ENCODE peak calls at places on chromosomes 2 and 18, in four cellular contexts. One of them, this sample, is unnamed.

GRCh38 chr2:28340312-28341202 is 52.1 kb upstream of the FOSL2 start:
- DNase-seq in HFFc6: no peak
- DNase-seq in mesothelial cell of epicardium: no peak
- DNase-seq in GM06990: no peak
- DNase-seq in this sample: no peak

GRCh38 chr18:68314403-68314802 is 400.5 kb downstream of the TMX3 start:
- DNase-seq in HFFc6: peak; percentile 26
- DNase-seq in mesothelial cell of epicardium: no peak
- DNase-seq in GM06990: no peak
- DNase-seq in this sample: no peak

GRCh38 chr2:71937401-71937800 is 210.3 kb downstream of the CYP26B1 start:
- DNase-seq in HFFc6: no peak
- DNase-seq in mesothelial cell of epicardium: no peak
- DNase-seq in GM06990: no peak
- DNase-seq in this sample: no peak

GRCh38 chr2:168118733-168119518 is 128.5 kb downstream of the STK39 start:
- DNase-seq in HFFc6: peak; percentile 79
- DNase-seq in mesothelial cell of epicardium: no peak
- DNase-seq in GM06990: no peak
- DNase-seq in this sample: no peak

GRCh38 chr2:214310319-214310718 is 100.5 kb upstream of the VWC2L start:
- DNase-seq in HFFc6: no peak
- DNase-seq in mesothelial cell of epicardium: no peak
- DNase-seq in GM06990: no peak
- DNase-seq in this sample: no peak

GRCh38 chr18:63676526-63676925 is 14.8 kb upstream of the SERPINB3 start:
- DNase-seq in HFFc6: no peak
- DNase-seq in mesothelial cell of epicardium: no peak
- DNase-seq in GM06990: no peak
- DNase-seq in this sample: no peak

GRCh38 chr2:173969886-173970285 is 4.7 kb upstream of the SP3 start:
- DNase-seq in HFFc6: peak; percentile 30
- DNase-seq in mesothelial cell of epicardium: no peak
- DNase-seq in GM06990: no peak
- DNase-seq in this sample: no peak

GRCh38 chr2:85717308-85718005 is 23.3 kb downstream of the GNLY start:
- DNase-seq in HFFc6: peak; percentile 83
- DNase-seq in mesothelial cell of epicardium: no peak
- DNase-seq in GM06990: no peak
- DNase-seq in this sample: no peak

GRCh38 chr2:195092341-195092740 is 564.7 kb upstream of the SLC39A10 start:
- DNase-seq in HFFc6: no peak
- DNase-seq in mesothelial cell of epicardium: no peak
- DNase-seq in GM06990: no peak
- DNase-seq in this sample: no peak

GRCh38 chr2:55862673-55863390 is 60.8 kb downstream of the EFEMP1 start:
- DNase-seq in HFFc6: peak; percentile 100
- DNase-seq in mesothelial cell of epicardium: no peak
- DNase-seq in GM06990: no peak
- DNase-seq in this sample: no peak

GRCh38 chr2:169828141-169828811 is 1.0 kb downstream of the UBR3 start:
- DNase-seq in HFFc6: peak; percentile 25
- DNase-seq in mesothelial cell of epicardium: peak; percentile 43
- DNase-seq in GM06990: peak; percentile 25
- DNase-seq in this sample: no peak

GRCh38 chr2:238114331-238114841 is 14.2 kb downstream of the ESPNL start:
- DNase-seq in HFFc6: no peak
- DNase-seq in mesothelial cell of epicardium: no peak
- DNase-seq in GM06990: no peak
- DNase-seq in this sample: no peak

GRCh38 chr2:42775812-42776211 is 11.9 kb upstream of the OXER1 start:
- DNase-seq in HFFc6: no peak
- DNase-seq in mesothelial cell of epicardium: no peak
- DNase-seq in GM06990: no peak
- DNase-seq in this sample: no peak

GRCh38 chr2:218166791-218167190 is at the start of gene CXCR1:
- DNase-seq in HFFc6: no peak
- DNase-seq in mesothelial cell of epicardium: no peak
- DNase-seq in GM06990: no peak
- DNase-seq in this sample: peak; percentile 21

GRCh38 chr18:67654101-67654500 is 137.6 kb upstream of the DSEL start:
- DNase-seq in HFFc6: no peak
- DNase-seq in mesothelial cell of epicardium: no peak
- DNase-seq in GM06990: no peak
- DNase-seq in this sample: no peak

GRCh38 chr2:168635065-168635577 is 167.3 kb upstream of the NOSTRIN start:
- DNase-seq in HFFc6: no peak
- DNase-seq in mesothelial cell of epicardium: no peak
- DNase-seq in GM06990: no peak
- DNase-seq in this sample: no peak

GRCh38 chr2:167964650-167965404 is 282.6 kb downstream of the STK39 start:
- DNase-seq in HFFc6: peak; percentile 13
- DNase-seq in mesothelial cell of epicardium: no peak
- DNase-seq in GM06990: no peak
- DNase-seq in this sample: no peak

GRCh38 chr2:64941751-64942150 is 47.4 kb upstream of the SLC1A4 start:
- DNase-seq in HFFc6: no peak
- DNase-seq in mesothelial cell of epicardium: no peak
- DNase-seq in GM06990: no peak
- DNase-seq in this sample: no peak

GRCh38 chr2:150567771-150568278 is 80.4 kb upstream of the RND3 start:
- DNase-seq in HFFc6: peak; percentile 22
- DNase-seq in mesothelial cell of epicardium: no peak
- DNase-seq in GM06990: no peak
- DNase-seq in this sample: no peak

GRCh38 chr2:187024739-187025138 is 175.8 kb upstream of the ZSWIM2 start:
- DNase-seq in HFFc6: no peak
- DNase-seq in mesothelial cell of epicardium: no peak
- DNase-seq in GM06990: no peak
- DNase-seq in this sample: no peak

GRCh38 chr2:203951366-203951902 is 14.9 kb downstream of the ICOS start:
- DNase-seq in HFFc6: no peak
- DNase-seq in mesothelial cell of epicardium: no peak
- DNase-seq in GM06990: peak; percentile 28
- DNase-seq in this sample: no peak

GRCh38 chr18:75036941-75037516 is 171.9 kb downstream of the PTGR3 start:
- DNase-seq in HFFc6: peak; percentile 17
- DNase-seq in mesothelial cell of epicardium: no peak
- DNase-seq in GM06990: no peak
- DNase-seq in this sample: no peak

GRCh38 chr2:46142546-46143329 is 154.5 kb upstream of the EPAS1 start:
- DNase-seq in HFFc6: no peak
- DNase-seq in mesothelial cell of epicardium: no peak
- DNase-seq in GM06990: no peak
- DNase-seq in this sample: no peak

GRCh38 chr2:10157293-10157692 is 34.8 kb downstream of the RRM2 start:
- DNase-seq in HFFc6: no peak
- DNase-seq in mesothelial cell of epicardium: no peak
- DNase-seq in GM06990: no peak
- DNase-seq in this sample: no peak
- TF ChIP-seq CTCF in HFFc6: no peak
- TF ChIP-seq CTCF in mesothelial cell of epicardium: no peak
- TF ChIP-seq CTCF in GM06990: no peak
- TF ChIP-seq CTCF in this sample: no peak

DNA sequence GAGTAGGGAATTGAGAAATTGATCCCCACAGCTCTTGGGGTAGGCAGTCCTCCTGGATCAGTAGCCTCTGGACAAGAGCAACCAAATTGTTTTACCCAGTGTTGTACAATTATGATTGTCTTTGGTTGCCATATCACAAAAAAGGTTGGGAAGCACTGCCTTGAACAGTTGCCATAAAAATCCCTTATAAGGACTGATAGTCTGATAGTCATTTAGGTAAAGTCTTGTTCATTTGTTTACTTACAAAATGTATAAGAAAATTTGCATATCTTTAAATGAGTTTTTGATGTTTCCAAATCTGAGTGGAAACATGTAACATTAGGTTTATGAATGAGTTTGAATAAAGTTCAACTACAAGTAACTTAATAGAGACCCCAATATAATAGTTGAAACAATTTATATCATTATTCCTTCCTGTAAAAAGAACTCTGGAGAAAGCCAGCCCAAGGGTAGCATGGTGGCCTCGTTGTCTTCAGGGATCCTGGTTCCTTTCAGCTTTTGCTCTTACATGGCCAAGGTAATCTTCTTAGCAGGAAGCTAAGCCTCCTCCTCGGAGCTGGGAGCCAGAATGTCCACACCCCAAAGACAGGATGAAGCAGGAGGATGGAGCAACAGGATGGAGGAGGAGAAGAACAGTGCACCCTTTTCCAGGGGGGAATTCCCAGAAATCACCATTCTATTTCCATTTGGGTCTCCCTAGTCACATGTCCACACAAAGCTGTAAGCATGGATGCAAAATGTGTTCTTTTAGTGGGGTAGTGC is 35.7 kb upstream of the NEMP2 start:
- DNase-seq in HFFc6: no peak
- DNase-seq in mesothelial cell of epicardium: no peak
- DNase-seq in GM06990: no peak
- DNase-seq in this sample: no peak
- TF ChIP-seq CTCF in HFFc6: no peak
- TF ChIP-seq CTCF in mesothelial cell of epicardium: no peak
- TF ChIP-seq CTCF in GM06990: no peak
- TF ChIP-seq CTCF in this sample: no peak

GRCh38 chr18:3425450-3425849 is 24.5 kb upstream of the TGIF1 start:
- DNase-seq in HFFc6: no peak
- DNase-seq in mesothelial cell of epicardium: no peak
- DNase-seq in GM06990: no peak
- DNase-seq in this sample: no peak
- TF ChIP-seq CTCF in HFFc6: no peak
- TF ChIP-seq CTCF in mesothelial cell of epicardium: no peak
- TF ChIP-seq CTCF in GM06990: no peak
- TF ChIP-seq CTCF in this sample: no peak

DNA sequence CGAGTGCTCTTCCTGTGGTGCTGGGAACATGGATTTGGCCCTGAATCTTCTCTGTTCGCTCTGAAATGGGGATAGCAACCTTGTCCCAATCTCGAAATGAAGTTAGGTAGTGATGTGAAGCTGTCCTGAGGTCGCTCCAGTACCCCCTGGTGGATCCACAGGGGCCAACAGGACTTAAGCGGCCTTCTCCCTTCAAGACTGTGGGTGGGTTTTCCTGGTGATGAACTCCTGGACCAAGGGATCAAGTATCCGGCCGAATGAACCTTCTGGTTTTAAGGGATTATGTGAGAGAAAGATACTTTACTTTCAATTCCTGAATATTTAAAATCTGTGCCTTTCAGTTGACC is 156.5 kb downstream of the NAPG start:
- DNase-seq in HFFc6: no peak
- DNase-seq in mesothelial cell of epicardium: no peak
- DNase-seq in GM06990: no peak
- DNase-seq in this sample: no peak
- TF ChIP-seq CTCF in HFFc6: no peak
- TF ChIP-seq CTCF in mesothelial cell of epicardium: no peak
- TF ChIP-seq CTCF in GM06990: peak; percentile 21
- TF ChIP-seq CTCF in this sample: no peak

This sample was measured in natural killer cell.